ENCODE peak calls at places on chromosomes 3 and 15, in seven cellular contexts. K is fibroblast of mammary gland, R is left ventricle myocardium inferior, I is endothelial cell, Y is CD14-positive monocyte, D is GM23338, O is fibroblast of lung. N is an unnamed sample.

GRCh38 chr3:151468284-151468917 is 7.5 kb upstream of the IGSF10 start:
- DNase-seq in K (peak; percentile 71), R (no peak), I (peak; percentile 61), Y (no peak), D (peak; percentile 94), O (peak; percentile 70), N (peak; percentile 62)

GRCh38 chr3:55341502-55342031 is 145.5 kb downstream of the WNT5A start:
- DNase-seq in K (peak; percentile 36), R (no peak), I (no peak), Y (no peak), D (no peak), O (no peak), N (no peak)

GRCh38 chr3:156729460-156730179 is 55.2 kb downstream of the TIPARP start:
- DNase-seq in K (no peak), R (no peak), I (no peak), Y (no peak), D (no peak), O (no peak), N (peak; percentile 70)

GRCh38 chr3:153621988-153622387 is 460.0 kb downstream of the RAP2B start:
- DNase-seq in K (no peak), R (no peak), I (no peak), Y (no peak), D (no peak), O (no peak), N (peak; percentile 41)

GRCh38 chr3:121274411-121274810 is 271.4 kb downstream of the POLQ start:
- DNase-seq in K (no peak), R (no peak), I (no peak), Y (no peak), D (no peak), O (no peak), N (peak; percentile 23)

GRCh38 chr15:77183066-77183465 is 112.2 kb upstream of the TSPAN3 start:
- DNase-seq in K (no peak), R (no peak), I (no peak), Y (no peak), D (no peak), O (no peak), N (no peak)

GRCh38 chr3:46478341-46478740 is 13.6 kb upstream of the LTF start:
- DNase-seq in K (no peak), R (no peak), I (no peak), Y (peak; percentile 71), D (no peak), O (no peak), N (no peak)

GRCh38 chr15:101451886-101452285 is 37.6 kb downstream of the PCSK6 start:
- DNase-seq in K (no peak), R (no peak), I (no peak), Y (no peak), D (no peak), O (no peak), N (no peak)

GRCh38 chr3:65425880-65426279 is 612.8 kb downstream of the MAGI1 start:
- DNase-seq in K (peak; percentile 36), R (no peak), I (peak; percentile 20), Y (no peak), D (peak; percentile 35), O (peak; percentile 39), N (peak; percentile 23)

GRCh38 chr15:66723826-66724731 is 22.0 kb downstream of the SMAD6 start:
- DNase-seq in K (peak; percentile 44), R (no peak), I (no peak), Y (no peak), D (no peak), O (peak; percentile 50), N (no peak)

GRCh38 chr15:80207887-80208286 is 44.1 kb downstream of the CTXND1 start:
- DNase-seq in K (peak; percentile 11), R (no peak), I (no peak), Y (no peak), D (no peak), O (peak; percentile 56), N (peak; percentile 66)

GRCh38 chr3:45957606-45958005 is 14.3 kb downstream of the CXCR6 start:
- DNase-seq in K (no peak), R (no peak), I (no peak), Y (no peak), D (no peak), O (no peak), N (no peak)

GRCh38 chr15:82952156-82953081 is at the start of gene HOMER2:
- DNase-seq in K (peak; percentile 5), R (peak; percentile 37), I (peak; percentile 28), Y (no peak), D (peak; percentile 68), O (no peak), N (no peak)

GRCh38 chr3:50840983-50841489 is 166.3 kb downstream of the DOCK3 start:
- DNase-seq in K (no peak), R (no peak), I (no peak), Y (no peak), D (no peak), O (no peak), N (no peak)

GRCh38 chr3:196246612-196247308 is 30.4 kb downstream of the SLC51A start:
- DNase-seq in K (peak; percentile 74), R (no peak), I (no peak), Y (no peak), D (no peak), O (peak; percentile 21), N (peak; percentile 48)

GRCh38 chr3:184135911-184136260 is 728 bp downstream of the EIF2B5 start:
- DNase-seq in K (no peak), R (no peak), I (no peak), Y (no peak), D (no peak), O (no peak), N (no peak)

GRCh38 chr3:184133840-184134745 is 1.1 kb upstream of the EIF2B5 start:
- DNase-seq in K (peak; percentile 77), R (peak; percentile 87), I (peak; percentile 72), Y (peak; percentile 61), D (peak; percentile 92), O (peak; percentile 84), N (peak; percentile 88)

GRCh38 chr3:184134746-184135148 is 411 bp upstream of the EIF2B5 start:
- DNase-seq in K (no peak), R (no peak), I (no peak), Y (no peak), D (no peak), O (peak; percentile 11), N (no peak)

GRCh38 chr3:184132947-184133346 is 2.2 kb upstream of the EIF2B5 start:
- DNase-seq in K (no peak), R (no peak), I (no peak), Y (no peak), D (no peak), O (no peak), N (no peak)

GRCh38 chr3:184135149-184135910 is at the start of gene EIF2B5:
- DNase-seq in K (peak; percentile 90), R (peak; percentile 93), I (peak; percentile 84), Y (peak; percentile 87), D (peak; percentile 94), O (peak; percentile 96), N (peak; percentile 86)
- TF ChIP-seq CTCF in K (no peak), R (peak; percentile 57), I (no peak), Y (no peak), D (peak; percentile 34), O (peak; percentile 33), N (peak; percentile 47)

DNA sequence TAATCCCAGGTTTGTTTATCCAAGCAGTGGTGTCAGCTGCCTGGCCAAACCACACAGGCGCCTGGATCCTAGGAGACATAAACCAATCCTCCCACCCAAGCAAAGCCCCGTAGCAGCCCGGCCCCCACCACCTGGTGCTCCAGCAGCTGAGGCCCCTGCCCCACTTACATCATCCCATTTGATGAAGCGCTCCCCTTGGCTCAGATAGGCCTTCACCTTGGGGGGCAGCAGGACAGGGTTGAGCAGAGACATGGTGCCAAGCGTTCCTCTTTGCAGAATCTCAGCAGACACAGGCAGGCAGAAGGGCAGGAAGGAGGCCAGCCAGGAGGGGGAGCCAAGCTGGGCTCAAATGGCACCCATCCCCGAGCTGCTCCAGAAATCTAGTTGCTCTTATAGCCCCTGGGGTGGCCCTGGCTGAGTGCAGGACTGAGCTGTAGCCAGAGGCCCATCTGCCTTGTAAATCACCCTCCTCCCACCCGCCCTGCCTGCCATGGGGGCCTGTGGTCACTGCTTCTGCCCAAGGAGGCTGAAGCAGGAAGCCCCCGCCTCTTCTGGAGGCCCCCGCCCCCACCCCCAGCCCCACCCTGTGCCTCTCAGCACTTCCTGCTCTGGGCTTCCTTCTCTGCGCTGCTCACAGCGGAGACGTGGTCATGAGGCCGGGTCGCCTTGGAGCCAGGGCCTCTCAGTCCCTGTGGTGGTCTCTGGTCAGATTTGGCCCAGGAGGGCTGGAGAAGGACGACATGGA is at the start of gene PLCB2:
- DNase-seq in K (no peak), R (peak; percentile 44), I (peak; percentile 38), Y (peak; percentile 61), D (peak; percentile 68), O (no peak), N (no peak)
- TF ChIP-seq CTCF in K (no peak), R (peak; percentile 43), I (no peak), Y (peak; percentile 64), D (peak; percentile 55), O (peak; percentile 29), N (peak; percentile 44)

DNA sequence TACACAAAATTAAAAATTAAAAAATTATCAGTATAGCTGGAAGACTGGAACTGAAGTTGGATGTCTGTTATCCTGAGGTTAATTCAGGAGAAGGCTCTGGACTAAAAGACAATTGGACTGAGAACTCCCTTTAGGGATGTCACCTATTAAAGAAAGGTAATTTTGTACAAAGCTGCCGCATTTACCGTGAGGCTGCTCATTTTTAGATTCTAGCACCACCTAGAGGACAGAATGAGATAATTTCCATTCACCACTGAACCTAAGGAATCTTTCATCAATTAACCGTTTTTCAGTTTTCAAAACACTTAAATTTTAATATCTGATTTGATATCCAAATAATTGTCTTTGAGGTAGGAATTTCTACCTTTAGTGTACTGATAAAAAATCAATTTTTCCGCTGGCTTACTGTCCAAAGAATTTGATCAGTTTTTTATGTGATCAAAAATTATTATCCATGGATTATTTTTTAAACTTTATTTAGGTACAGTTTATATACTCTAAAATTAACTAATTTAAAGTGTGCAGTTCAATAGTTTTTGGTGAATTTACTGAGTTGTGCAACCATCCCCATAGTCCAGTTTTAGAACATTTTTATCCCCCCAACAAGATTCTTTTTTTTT is 106.7 kb upstream of the TNIK start:
- DNase-seq in K (peak; percentile 57), R (no peak), I (no peak), Y (no peak), D (peak; percentile 82), O (peak; percentile 62), N (peak; percentile 55)
- TF ChIP-seq CTCF in K (peak; percentile 70), R (peak; percentile 80), I (peak; percentile 90), Y (peak; percentile 90), D (peak; percentile 85), O (peak; percentile 61), N (peak; percentile 53)

GRCh38 chr15:64459382-64459781 is 996 bp upstream of the ZNF609 start:
- DNase-seq in K (no peak), R (no peak), I (no peak), Y (no peak), D (no peak), O (no peak), N (no peak)
- TF ChIP-seq CTCF in K (no peak), R (no peak), I (no peak), Y (no peak), D (no peak), O (no peak), N (no peak)

GRCh38 chr3:114179575-114179974 is 723 bp upstream of the DRD3 start:
- DNase-seq in K (peak; percentile 38), R (no peak), I (no peak), Y (no peak), D (peak; percentile 77), O (peak; percentile 26), N (peak; percentile 32)
- TF ChIP-seq CTCF in K (peak; percentile 29), R (peak; percentile 29), I (no peak), Y (peak; percentile 29), D (peak; percentile 80), O (peak; percentile 33), N (peak; percentile 23)